ENCODE peak calls at places on chromosome 2, in four cellular contexts. One of them, this sample, is unnamed.

GRCh38 chr2:228669751-228670150 is 488.3 kb upstream of the SPHKAP start:
- DNase-seq in WTC11: no peak
- DNase-seq in K562: no peak
- DNase-seq in HepG2: no peak
- DNase-seq in this sample: no peak

GRCh38 chr2:126766295-126766694 is 110.3 kb downstream of the GYPC start:
- DNase-seq in WTC11: no peak
- DNase-seq in K562: no peak
- DNase-seq in HepG2: no peak
- DNase-seq in this sample: no peak

GRCh38 chr2:96799623-96799935 is 16.5 kb upstream of the CNNM3 start:
- DNase-seq in WTC11: no peak
- DNase-seq in K562: no peak
- DNase-seq in HepG2: no peak
- DNase-seq in this sample: no peak

GRCh38 chr2:135149251-135149650 is 97.2 kb downstream of the RAB3GAP1 start:
- DNase-seq in WTC11: no peak
- DNase-seq in K562: no peak
- DNase-seq in HepG2: peak
- DNase-seq in this sample: no peak

GRCh38 chr2:180021850-180022249 is 14.8 kb upstream of the CWC22 start:
- DNase-seq in WTC11: no peak
- DNase-seq in K562: no peak
- DNase-seq in HepG2: no peak
- DNase-seq in this sample: no peak

GRCh38 chr2:63692002-63692606 is 103.3 kb downstream of the MDH1 start:
- DNase-seq in WTC11: no peak
- DNase-seq in K562: peak
- DNase-seq in HepG2: peak
- DNase-seq in this sample: peak

GRCh38 chr2:34030273-34030672 is 431.2 kb upstream of the FAM98A start:
- DNase-seq in WTC11: no peak
- DNase-seq in K562: no peak
- DNase-seq in HepG2: no peak
- DNase-seq in this sample: no peak

GRCh38 chr2:7992612-7993596 is 689.0 kb upstream of the ID2 start:
- DNase-seq in WTC11: no peak
- DNase-seq in K562: no peak
- DNase-seq in HepG2: no peak
- DNase-seq in this sample: no peak

GRCh38 chr2:240286596-240286995 is 146.1 kb upstream of the OTOS start:
- DNase-seq in WTC11: no peak
- DNase-seq in K562: no peak
- DNase-seq in HepG2: no peak
- DNase-seq in this sample: no peak

GRCh38 chr2:60321816-60322215 is 231.6 kb downstream of the BCL11A start:
- DNase-seq in WTC11: no peak
- DNase-seq in K562: no peak
- DNase-seq in HepG2: no peak
- DNase-seq in this sample: no peak

GRCh38 chr2:18345848-18346247 is 214.6 kb downstream of the RDH14 start:
- DNase-seq in WTC11: no peak
- DNase-seq in K562: no peak
- DNase-seq in HepG2: no peak
- DNase-seq in this sample: no peak

GRCh38 chr2:182650704-182651103 is 65.4 kb upstream of the DNAJC10 start:
- DNase-seq in WTC11: no peak
- DNase-seq in K562: peak
- DNase-seq in HepG2: peak
- DNase-seq in this sample: peak

GRCh38 chr2:232549655-232550350 is 554 bp downstream of the TIGD1 start:
- DNase-seq in WTC11: no peak
- DNase-seq in K562: peak
- DNase-seq in HepG2: no peak
- DNase-seq in this sample: no peak

GRCh38 chr2:203626952-203627681 is 79.3 kb upstream of the CD28 start:
- DNase-seq in WTC11: no peak
- DNase-seq in K562: no peak
- DNase-seq in HepG2: no peak
- DNase-seq in this sample: no peak

GRCh38 chr2:158773121-158773520 is 22.0 kb upstream of the DAPL1 start:
- DNase-seq in WTC11: no peak
- DNase-seq in K562: no peak
- DNase-seq in HepG2: no peak
- DNase-seq in this sample: no peak

GRCh38 chr2:109027702-109028101 is 38.7 kb upstream of the EDAR start:
- DNase-seq in WTC11: no peak
- DNase-seq in K562: no peak
- DNase-seq in HepG2: no peak
- DNase-seq in this sample: no peak

GRCh38 chr2:67323209-67323991 is 73.7 kb upstream of the ETAA1 start:
- DNase-seq in WTC11: no peak
- DNase-seq in K562: no peak
- DNase-seq in HepG2: no peak
- DNase-seq in this sample: no peak

GRCh38 chr2:202847693-202848524 is 23.7 kb downstream of the ICA1L start:
- DNase-seq in WTC11: no peak
- DNase-seq in K562: no peak
- DNase-seq in HepG2: no peak
- DNase-seq in this sample: no peak

GRCh38 chr2:104849618-104850097 is 4.3 kb upstream of the POU3F3 start:
- DNase-seq in WTC11: peak
- DNase-seq in K562: peak
- DNase-seq in HepG2: peak
- DNase-seq in this sample: no peak

GRCh38 chr2:17754773-17755425 is 961 bp downstream of the GEN1 start:
- DNase-seq in WTC11: no peak
- DNase-seq in K562: peak
- DNase-seq in HepG2: peak
- DNase-seq in this sample: no peak

GRCh38 chr2:239882335-239882734 is 142.8 kb downstream of the NDUFA10 start:
- DNase-seq in WTC11: peak
- DNase-seq in K562: peak
- DNase-seq in HepG2: peak
- DNase-seq in this sample: peak

GRCh38 chr2:64606495-64607363 is 47.0 kb downstream of the SERTAD2 start:
- DNase-seq in WTC11: peak
- DNase-seq in K562: peak
- DNase-seq in HepG2: peak
- DNase-seq in this sample: no peak

GRCh38 chr2:51998890-51999289 is 967.0 kb upstream of the NRXN1 start:
- DNase-seq in WTC11: no peak
- DNase-seq in K562: no peak
- DNase-seq in HepG2: no peak
- DNase-seq in this sample: no peak

GRCh38 chr2:182766626-182767025 is 50.6 kb downstream of the DNAJC10 start:
- DNase-seq in WTC11: no peak
- DNase-seq in K562: no peak
- DNase-seq in HepG2: no peak
- DNase-seq in this sample: no peak

GRCh38 chr2:43005211-43005974 is 213.0 kb upstream of the HAAO start:
- DNase-seq in WTC11: no peak
- DNase-seq in K562: no peak
- DNase-seq in HepG2: peak
- DNase-seq in this sample: no peak

GRCh38 chr2:28052691-28053090 is 162.2 kb downstream of the BABAM2 start:
- DNase-seq in WTC11: no peak
- DNase-seq in K562: no peak
- DNase-seq in HepG2: no peak
- DNase-seq in this sample: no peak

GRCh38 chr2:163173591-163173990 is 335.0 kb upstream of the KCNH7 start:
- DNase-seq in WTC11: no peak
- DNase-seq in K562: no peak
- DNase-seq in HepG2: no peak
- DNase-seq in this sample: no peak

GRCh38 chr2:105786231-105787230 is 41.8 kb downstream of the NCK2 start:
- DNase-seq in WTC11: no peak
- DNase-seq in K562: peak
- DNase-seq in HepG2: no peak
- DNase-seq in this sample: no peak

GRCh38 chr2:28318462-28319117 is 74.1 kb upstream of the FOSL2 start:
- DNase-seq in WTC11: no peak
- DNase-seq in K562: no peak
- DNase-seq in HepG2: peak
- DNase-seq in this sample: no peak

GRCh38 chr2:161237397-161238263 is 70.6 kb upstream of the PSMD14 start:
- DNase-seq in WTC11: peak
- DNase-seq in K562: no peak
- DNase-seq in HepG2: no peak
- DNase-seq in this sample: no peak

GRCh38 chr2:237262838-237263771 is 150.9 kb downstream of the COL6A3 start:
- DNase-seq in WTC11: no peak
- DNase-seq in K562: no peak
- DNase-seq in HepG2: no peak
- DNase-seq in this sample: no peak

GRCh38 chr2:217804786-217805678 is 197.8 kb downstream of the TNS1 start:
- DNase-seq in WTC11: no peak
- DNase-seq in K562: no peak
- DNase-seq in HepG2: no peak
- DNase-seq in this sample: no peak

GRCh38 chr2:196607073-196607472 is 32.4 kb upstream of the CCDC150 start:
- DNase-seq in WTC11: no peak
- DNase-seq in K562: peak
- DNase-seq in HepG2: no peak
- DNase-seq in this sample: no peak

GRCh38 chr2:172239944-172240590 is 137.4 kb upstream of the DLX2 start:
- DNase-seq in WTC11: no peak
- DNase-seq in K562: peak
- DNase-seq in HepG2: no peak
- DNase-seq in this sample: no peak

GRCh38 chr2:172129404-172129803 is 26.7 kb upstream of the DLX2 start:
- DNase-seq in WTC11: no peak
- DNase-seq in K562: no peak
- DNase-seq in HepG2: no peak
- DNase-seq in this sample: no peak

GRCh38 chr2:58019209-58019608 is 27.4 kb upstream of the VRK2 start:
- DNase-seq in WTC11: no peak
- DNase-seq in K562: no peak
- DNase-seq in HepG2: no peak
- DNase-seq in this sample: no peak

GRCh38 chr2:221573430-221574230 is 1.5 kb upstream of the EPHA4 start:
- DNase-seq in WTC11: peak
- DNase-seq in K562: peak
- DNase-seq in HepG2: peak
- DNase-seq in this sample: peak

GRCh38 chr2:221572180-221572820 is at the start of gene EPHA4:
- DNase-seq in WTC11: peak
- DNase-seq in K562: peak
- DNase-seq in HepG2: no peak
- DNase-seq in this sample: peak

GRCh38 chr2:221574231-221574570 is 2.1 kb upstream of the EPHA4 start:
- DNase-seq in WTC11: no peak
- DNase-seq in K562: no peak
- DNase-seq in HepG2: no peak
- DNase-seq in this sample: no peak

GRCh38 chr2:221571391-221572179 is 519 bp downstream of the EPHA4 start:
- DNase-seq in WTC11: peak
- DNase-seq in K562: no peak
- DNase-seq in HepG2: no peak
- DNase-seq in this sample: peak

GRCh38 chr2:221572821-221573429 is 821 bp upstream of the EPHA4 start:
- DNase-seq in WTC11: no peak
- DNase-seq in K562: no peak
- DNase-seq in HepG2: no peak
- DNase-seq in this sample: peak
- TF ChIP-seq ELF4 in WTC11: no peak
- TF ChIP-seq ELF4 in K562: no peak
- TF ChIP-seq ELF4 in HepG2: no peak
- TF ChIP-seq ELF4 in this sample: no peak

GRCh38 chr2:69807821-69808540 is 21.5 kb upstream of the GMCL1 start:
- DNase-seq in WTC11: no peak
- DNase-seq in K562: no peak
- DNase-seq in HepG2: no peak
- DNase-seq in this sample: no peak
- TF ChIP-seq ELF4 in WTC11: no peak
- TF ChIP-seq ELF4 in K562: no peak
- TF ChIP-seq ELF4 in HepG2: no peak
- TF ChIP-seq ELF4 in this sample: no peak

DNA sequence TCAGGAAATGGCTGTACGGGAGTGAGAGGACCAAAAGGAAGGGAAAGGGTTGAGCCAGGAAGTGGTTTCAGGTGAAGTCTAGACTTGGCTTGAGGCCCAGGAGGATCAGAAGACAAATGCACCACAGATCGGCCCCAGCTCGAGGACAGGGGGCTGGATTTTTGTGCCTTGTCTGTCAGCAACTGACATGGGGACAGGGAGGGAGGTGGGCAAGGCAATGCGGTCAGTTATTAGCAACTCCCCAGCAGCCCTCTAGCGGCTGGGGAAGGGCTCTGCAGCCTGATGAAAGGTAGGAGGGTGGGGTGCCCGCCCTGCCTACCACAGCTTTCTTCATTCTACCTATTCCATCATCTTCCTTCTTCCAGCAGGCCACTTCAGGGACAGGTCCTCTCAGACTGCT is 50.0 kb downstream of the CPO start:
- DNase-seq in WTC11: peak
- DNase-seq in K562: peak
- DNase-seq in HepG2: peak
- DNase-seq in this sample: peak
- TF ChIP-seq ELF4 in WTC11: no peak
- TF ChIP-seq ELF4 in K562: no peak
- TF ChIP-seq ELF4 in HepG2: no peak
- TF ChIP-seq ELF4 in this sample: no peak

GRCh38 chr2:133591164-133591563 is 22.9 kb upstream of the NCKAP5 start:
- DNase-seq in WTC11: no peak
- DNase-seq in K562: no peak
- DNase-seq in HepG2: no peak
- DNase-seq in this sample: no peak

GRCh38 chr2:133581027-133581760 is 12.9 kb upstream of the NCKAP5 start:
- DNase-seq in WTC11: peak
- DNase-seq in K562: no peak
- DNase-seq in HepG2: no peak
- DNase-seq in this sample: no peak

GRCh38 chr2:133588144-133588543 is 19.9 kb upstream of the NCKAP5 start:
- DNase-seq in WTC11: no peak
- DNase-seq in K562: no peak
- DNase-seq in HepG2: no peak
- DNase-seq in this sample: no peak

DNA sequence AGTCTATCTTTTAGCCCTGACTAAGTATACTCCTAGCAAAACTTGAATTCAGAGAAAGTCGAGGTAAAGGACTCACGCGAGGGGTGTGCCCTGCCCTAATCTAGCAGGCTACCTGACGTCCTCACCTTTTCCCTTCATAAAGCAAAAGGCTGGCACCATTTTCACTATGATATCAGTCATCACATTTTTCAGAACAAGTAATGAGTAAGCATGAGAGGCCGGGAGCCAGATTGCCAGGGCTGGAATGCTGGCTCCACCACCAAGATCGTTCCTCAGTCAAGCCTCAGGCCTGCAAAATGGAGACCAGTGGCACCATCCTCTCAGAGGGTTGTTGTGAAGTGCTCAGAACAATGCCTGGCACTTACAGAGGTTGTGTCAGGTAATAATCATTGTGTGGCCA is 18.7 kb upstream of the NCKAP5 start:
- DNase-seq in WTC11: no peak
- DNase-seq in K562: no peak
- DNase-seq in HepG2: no peak
- DNase-seq in this sample: no peak
- TF ChIP-seq ELF4 in WTC11: no peak
- TF ChIP-seq ELF4 in K562: no peak
- TF ChIP-seq ELF4 in HepG2: no peak
- TF ChIP-seq ELF4 in this sample: no peak

GRCh38 chr2:10911291-10912075 is at the start of gene KCNF1:
- DNase-seq in WTC11: peak
- DNase-seq in K562: no peak
- DNase-seq in HepG2: peak
- DNase-seq in this sample: peak
- TF ChIP-seq ELF4 in WTC11: no peak
- TF ChIP-seq ELF4 in K562: no peak
- TF ChIP-seq ELF4 in HepG2: no peak
- TF ChIP-seq ELF4 in this sample: no peak